ENCODE peak calls at places on chromosome 6, in five cellular contexts. B is H9, Q is heart right ventricle, O is psoas muscle, K is transverse colon. R is an unnamed sample.

GRCh38 chr6:168418151-168418551 is 22.8 kb upstream of the SMOC2 start:
- DNase-seq in B (no peak), Q (no peak), O (peak), K (no peak), R (no peak)

GRCh38 chr6:3165631-3166534 is 8.5 kb upstream of the TUBB2A start:
- DNase-seq in B (no peak), Q (no peak), O (no peak), K (no peak), R (no peak)

GRCh38 chr6:52992980-52993379 is 2.1 kb downstream of the GSTA4 start:
- DNase-seq in B (no peak), Q (no peak), O (no peak), K (no peak), R (no peak)

GRCh38 chr6:110876170-110876773 is 1.7 kb downstream of the AMD1 start:
- DNase-seq in B (peak), Q (peak), O (peak), K (peak), R (peak)

GRCh38 chr6:90289902-90290301 is 6.7 kb downstream of the BACH2 start:
- DNase-seq in B (no peak), Q (no peak), O (no peak), K (no peak), R (no peak)

GRCh38 chr6:70673054-70673453 is 5.4 kb downstream of the SMAP1 start:
- DNase-seq in B (no peak), Q (no peak), O (no peak), K (no peak), R (no peak)

GRCh38 chr6:15283986-15284361 is 38.1 kb downstream of the JARID2 start:
- DNase-seq in B (no peak), Q (no peak), O (no peak), K (no peak), R (no peak)

GRCh38 chr6:52509281-52510212 is 67.3 kb downstream of the TRAM2 start:
- DNase-seq in B (no peak), Q (no peak), O (no peak), K (no peak), R (no peak)

GRCh38 chr6:41027799-41028617 is 11.0 kb downstream of the UNC5CL start:
- DNase-seq in B (peak), Q (peak), O (peak), K (peak), R (peak)

GRCh38 chr6:37785688-37786270 is 33.7 kb upstream of the ZFAND3 start:
- DNase-seq in B (no peak), Q (no peak), O (no peak), K (no peak), R (peak)

GRCh38 chr6:37785002-37785687 is 34.4 kb upstream of the ZFAND3 start:
- DNase-seq in B (peak), Q (no peak), O (no peak), K (no peak), R (no peak)

GRCh38 chr6:37784585-37784967 is 35.0 kb upstream of the ZFAND3 start:
- DNase-seq in B (peak), Q (no peak), O (no peak), K (no peak), R (no peak)

GRCh38 chr6:37783025-37783825 is 36.3 kb upstream of the ZFAND3 start:
- DNase-seq in B (peak), Q (no peak), O (peak), K (no peak), R (peak)

DNA sequence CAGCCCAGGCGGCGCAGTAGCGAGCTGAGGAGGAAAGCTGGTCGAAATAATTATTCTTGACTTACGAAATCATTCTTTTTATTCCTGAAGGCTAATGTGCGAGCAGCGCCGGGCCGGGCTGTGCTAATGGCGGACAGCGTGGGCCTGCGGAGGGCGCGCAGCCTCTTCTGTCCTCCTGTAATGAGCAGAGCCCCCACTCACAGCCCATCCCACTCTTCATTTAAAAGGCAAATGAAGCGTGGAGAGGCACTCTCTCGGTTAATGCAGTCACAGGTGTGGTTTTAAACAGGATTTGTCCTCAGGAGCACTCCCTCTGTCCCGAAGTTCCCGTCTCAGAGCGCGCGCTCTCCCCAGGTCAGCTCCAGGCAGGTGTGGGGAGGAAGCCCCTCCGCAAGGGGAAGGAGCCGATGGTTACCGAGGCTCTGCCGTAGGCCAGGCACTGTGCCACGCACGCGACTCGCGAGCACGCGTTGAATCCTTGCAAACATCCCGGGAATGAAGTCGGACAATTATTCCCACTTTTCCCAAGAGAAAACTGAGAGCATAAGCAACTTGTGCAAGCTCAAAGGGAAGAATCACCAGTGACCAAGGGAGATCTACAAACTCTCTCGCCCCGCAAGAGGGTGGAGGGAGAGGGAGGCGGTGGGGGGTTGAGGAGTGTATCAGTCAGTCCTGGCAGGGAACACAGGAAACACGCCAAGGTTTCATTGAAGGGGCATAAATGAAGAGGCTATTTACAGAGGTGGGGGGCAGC is 35.5 kb upstream of the ZFAND3 start:
- DNase-seq in B (no peak), Q (peak), O (peak), K (no peak), R (peak)
- TF ChIP-seq CTCF in B (no peak), Q (peak), O (no peak), K (no peak), R (peak)

GRCh38 chr6:115932481-115932880 is 128.2 kb downstream of the FRK start:
- DNase-seq in B (no peak), Q (no peak), O (no peak), K (no peak), R (no peak)
- H3K27ac ChIP-seq in B (no peak), Q (no peak), O (no peak), K (no peak), R (no peak)

GRCh38 chr6:135568366-135568765 is 70.8 kb upstream of the AHI1 start:
- DNase-seq in B (no peak), Q (no peak), O (no peak), K (peak), R (no peak)
- TF ChIP-seq CTCF in B (no peak), Q (no peak), O (no peak), K (no peak), R (no peak)

GRCh38 chr6:144768676-144769599 is 483.8 kb downstream of the UTRN start:
- DNase-seq in B (no peak), Q (no peak), O (no peak), K (no peak), R (no peak)
- H3K27ac ChIP-seq in B (no peak), Q (peak), O (no peak), K (no peak), R (no peak)

GRCh38 chr6:152118678-152119077 is 311.2 kb downstream of the ESR1 start:
- DNase-seq in B (no peak), Q (no peak), O (no peak), K (no peak), R (no peak)
- TF ChIP-seq CTCF in B (peak), Q (peak), O (no peak), K (no peak), R (no peak)

GRCh38 chr6:28791002-28791383 is 132.8 kb downstream of the TRIM27 start:
- DNase-seq in B (no peak), Q (no peak), O (no peak), K (no peak), R (no peak)

GRCh38 chr6:28785962-28786679 is 137.7 kb downstream of the TRIM27 start:
- DNase-seq in B (peak), Q (no peak), O (no peak), K (no peak), R (no peak)

GRCh38 chr6:28794175-28795002 is 129.4 kb downstream of the TRIM27 start:
- DNase-seq in B (peak), Q (no peak), O (no peak), K (no peak), R (no peak)

GRCh38 chr6:28789553-28790083 is 134.2 kb downstream of the TRIM27 start:
- DNase-seq in B (peak), Q (no peak), O (no peak), K (no peak), R (no peak)
- H3K27ac ChIP-seq in B (no peak), Q (no peak), O (no peak), K (no peak), R (no peak)